ENCODE peak calls at places on chromosomes 7 and 10, in ten cellular contexts. C is AG20443; B is RCC 7860; Y is body of pancreas; X is lung; O is fibroblast of pulmonary artery; E is activated naive CD4-positive, alpha-beta T cell treated with anti-CD3 and anti-CD28 coated beads for 36 hours; K is retinal pigment epithelial cell; R is MCF 10A; M is head of caudate nucleus. Z is an unnamed sample.

GRCh38 chr10:33703897-33704825 is 369.7 kb upstream of the NRP1 start:
- DNase-seq in C (peak), B (no peak), Y (peak), X (no peak), O (peak), E (no peak), K (no peak), R (peak), M (no peak), Z (no peak)

GRCh38 chr7:44224951-44225565 is 24.3 kb downstream of the YKT6 start:
- DNase-seq in C (no peak), B (no peak), Y (no peak), X (no peak), O (no peak), E (no peak), K (no peak), R (no peak), M (no peak), Z (peak)

GRCh38 chr10:13984647-13985155 is 346.0 kb downstream of the FRMD4A start:
- DNase-seq in C (peak), B (peak), Y (no peak), X (no peak), O (peak), E (no peak), K (no peak), R (peak), M (no peak), Z (no peak)

GRCh38 chr7:115047968-115048720 is 126.2 kb downstream of the MDFIC start:
- DNase-seq in C (peak), B (no peak), Y (no peak), X (no peak), O (peak), E (no peak), K (no peak), R (no peak), M (no peak), Z (no peak)

GRCh38 chr10:129759214-129760002 is 204.7 kb downstream of the EBF3 start:
- DNase-seq in C (no peak), B (no peak), Y (no peak), X (no peak), O (no peak), E (no peak), K (no peak), R (no peak), M (no peak), Z (peak)

GRCh38 chr7:20220293-20220755 is 3.1 kb upstream of the MACC1 start:
- DNase-seq in C (no peak), B (no peak), Y (no peak), X (no peak), O (no peak), E (no peak), K (no peak), R (no peak), M (no peak), Z (no peak)

GRCh38 chr10:31291123-31291522 is 27.9 kb upstream of the ZEB1 start:
- DNase-seq in C (no peak), B (no peak), Y (no peak), X (no peak), O (no peak), E (no peak), K (no peak), R (no peak), M (no peak), Z (no peak)

GRCh38 chr10:97270523-97271154 is 21.8 kb downstream of the ARHGAP19 start:
- DNase-seq in C (no peak), B (no peak), Y (no peak), X (no peak), O (peak), E (no peak), K (no peak), R (peak), M (no peak), Z (no peak)

GRCh38 chr7:84337386-84337785 is 142.8 kb upstream of the SEMA3A start:
- DNase-seq in C (peak), B (peak), Y (no peak), X (no peak), O (peak), E (no peak), K (no peak), R (peak), M (no peak), Z (no peak)

GRCh38 chr10:93098816-93099215 is 25.1 kb downstream of the CYP26A1 start:
- DNase-seq in C (no peak), B (no peak), Y (no peak), X (no peak), O (no peak), E (no peak), K (no peak), R (no peak), M (no peak), Z (no peak)

GRCh38 chr10:17144757-17145156 is 15.1 kb upstream of the CUBN start:
- DNase-seq in C (no peak), B (no peak), Y (no peak), X (no peak), O (no peak), E (peak), K (no peak), R (peak), M (no peak), Z (no peak)

GRCh38 chr10:74103560-74104248 is 46.9 kb downstream of the AP3M1 start:
- DNase-seq in C (peak), B (peak), Y (no peak), X (no peak), O (peak), E (no peak), K (no peak), R (peak), M (no peak), Z (no peak)

GRCh38 chr10:110774069-110775021 is 97.4 kb upstream of the PDCD4 start:
- DNase-seq in C (peak), B (peak), Y (no peak), X (no peak), O (peak), E (peak), K (peak), R (peak), M (no peak), Z (no peak)

GRCh38 chr7:85041599-85042216 is 145.1 kb downstream of the SEMA3D start:
- DNase-seq in C (peak), B (peak), Y (peak), X (peak), O (peak), E (peak), K (no peak), R (peak), M (peak), Z (no peak)

GRCh38 chr10:51302316-51302715 is 228.0 kb downstream of the PRKG1 start:
- DNase-seq in C (peak), B (no peak), Y (no peak), X (no peak), O (peak), E (no peak), K (peak), R (no peak), M (no peak), Z (no peak)

GRCh38 chr7:91266067-91266930 is 2.1 kb downstream of the FZD1 start:
- DNase-seq in C (no peak), B (no peak), Y (no peak), X (no peak), O (no peak), E (no peak), K (no peak), R (no peak), M (no peak), Z (peak)

GRCh38 chr7:72152171-72153131 is 259.7 kb downstream of the CALN1 start:
- DNase-seq in C (no peak), B (no peak), Y (peak), X (no peak), O (no peak), E (no peak), K (no peak), R (no peak), M (peak), Z (no peak)

GRCh38 chr10:48880016-48880705 is 59.5 kb downstream of the LRRC18 start:
- DNase-seq in C (no peak), B (no peak), Y (no peak), X (peak), O (no peak), E (no peak), K (no peak), R (no peak), M (no peak), Z (no peak)

GRCh38 chr10:75233444-75234016 is 2.2 kb downstream of the COMTD1 start:
- DNase-seq in C (no peak), B (no peak), Y (no peak), X (no peak), O (no peak), E (no peak), K (no peak), R (peak), M (no peak), Z (no peak)

GRCh38 chr7:26090927-26091519 is 61.0 kb upstream of the NFE2L3 start:
- DNase-seq in C (peak), B (peak), Y (peak), X (no peak), O (peak), E (peak), K (no peak), R (peak), M (no peak), Z (no peak)

GRCh38 chr7:157406971-157407370 is 70.2 kb downstream of the DNAJB6 start:
- DNase-seq in C (no peak), B (no peak), Y (no peak), X (no peak), O (no peak), E (no peak), K (no peak), R (no peak), M (no peak), Z (peak)

GRCh38 chr10:119812684-119813083 is 60.0 kb downstream of the MCMBP start:
- DNase-seq in C (no peak), B (no peak), Y (no peak), X (no peak), O (no peak), E (no peak), K (no peak), R (peak), M (no peak), Z (no peak)

GRCh38 chr7:32043688-32044087 is 26.5 kb downstream of the PDE1C start:
- DNase-seq in C (peak), B (peak), Y (no peak), X (no peak), O (peak), E (no peak), K (peak), R (peak), M (no peak), Z (no peak)

GRCh38 chr7:10346032-10346431 is 627.6 kb upstream of the PHF14 start:
- DNase-seq in C (no peak), B (no peak), Y (no peak), X (no peak), O (no peak), E (no peak), K (no peak), R (no peak), M (no peak), Z (no peak)

GRCh38 chr7:135001390-135002165 is 15.3 kb downstream of the AGBL3 start:
- DNase-seq in C (peak), B (no peak), Y (no peak), X (no peak), O (peak), E (no peak), K (no peak), R (peak), M (no peak), Z (no peak)

GRCh38 chr7:141231018-141231792 is 157.3 kb downstream of the TMEM178B start:
- DNase-seq in C (peak), B (peak), Y (peak), X (no peak), O (peak), E (no peak), K (no peak), R (peak), M (peak), Z (no peak)

GRCh38 chr10:70657036-70657435 is 15.3 kb upstream of the ADAMTS14 start:
- DNase-seq in C (no peak), B (no peak), Y (no peak), X (no peak), O (no peak), E (no peak), K (no peak), R (no peak), M (no peak), Z (peak)

GRCh38 chr10:42691361-42692120 is 53.2 kb upstream of the ZNF33B start:
- DNase-seq in C (no peak), B (no peak), Y (no peak), X (no peak), O (no peak), E (no peak), K (no peak), R (peak), M (no peak), Z (no peak)